ENCODE peak calls at places on chromosomes 7 and 10, in seven cellular contexts. M, T, Y, B, R, C and O are unnamed samples.
A peak's percentile ranks its signal among the peaks of the same experiment; 100 is the strongest.

GRCh38 chr10:70404906-70405824 is 1.2 kb downstream of the EIF4EBP2 start:
- DNase-seq in Y (peak; percentile 95), T (no peak), C (peak; percentile 88), B (peak; percentile 62), R (peak; percentile 69), M (peak; percentile 94), O (no peak)

GRCh38 chr10:103676851-103677417 is 178.4 kb downstream of the SH3PXD2A start:
- DNase-seq in M (no peak), C (peak; percentile 85), T (no peak), R (no peak), B (peak; percentile 90), Y (peak; percentile 96), O (no peak)

GRCh38 chr7:148847815-148848726 is 36.0 kb downstream of the EZH2 start:
- DNase-seq in C (no peak), T (no peak), Y (no peak), B (no peak), R (no peak), M (no peak), O (no peak)

GRCh38 chr10:70931168-70931805 is 42.9 kb upstream of the PCBD1 start:
- DNase-seq in Y (no peak), C (no peak), T (no peak), B (no peak), R (peak; percentile 42), M (peak; percentile 90), O (no peak)

GRCh38 chr10:50254479-50254878 is 3.2 kb upstream of the ASAH2 start:
- DNase-seq in C (no peak), T (no peak), R (no peak), M (no peak), Y (no peak), B (no peak), O (no peak)

GRCh38 chr10:92014620-92015019 is 91.0 kb downstream of the BTAF1 start:
- DNase-seq in M (no peak), R (no peak), B (no peak), C (no peak), T (no peak), Y (no peak), O (no peak)

GRCh38 chr10:11515596-11516418 is 95.6 kb downstream of the USP6NL start:
- DNase-seq in M (peak; percentile 65), C (peak; percentile 45), Y (no peak), T (peak; percentile 35), R (peak; percentile 68), B (peak; percentile 18), O (no peak)

GRCh38 chr10:76285012-76285411 is 853.6 kb downstream of the LRMDA start:
- DNase-seq in T (no peak), C (peak; percentile 52), R (no peak), Y (peak; percentile 72), B (peak; percentile 65), M (peak; percentile 91), O (no peak)

GRCh38 chr10:124680675-124681074 is 63.5 kb downstream of the FAM53B start:
- DNase-seq in B (no peak), R (no peak), Y (no peak), C (peak; percentile 45), M (no peak), T (no peak), O (no peak)

GRCh38 chr7:74717889-74718288 is 55.9 kb upstream of the NCF1 start:
- DNase-seq in T (no peak), R (no peak), Y (no peak), C (no peak), B (no peak), M (no peak), O (no peak)